ENCODE peak calls at places on chromosomes 11 and 22, in seven cellular contexts. X is esophagus squamous epithelium, W is A549, N is IMR-90, T is body of pancreas, L is H1, P is prostate gland. K is an unnamed sample.
A peak's percentile ranks its signal among the peaks of the same experiment; 100 is the strongest.

GRCh38 chr11:61919841-61920631 is 2.7 kb upstream of the RAB3IL1 start:
- DNase-seq in X (no peak), W (peak; percentile 44), N (no peak), T (no peak), L (no peak), P (no peak), K (no peak)

GRCh38 chr22:35299217-35299716 is 427 bp upstream of the TOM1 start:
- DNase-seq in X (no peak), W (no peak), N (no peak), T (no peak), L (no peak), P (no peak), K (no peak)

GRCh38 chr11:116226731-116227130 is 546.1 kb downstream of the BUD13 start:
- DNase-seq in X (no peak), W (no peak), N (no peak), T (no peak), L (no peak), P (no peak), K (no peak)

GRCh38 chr11:22666700-22667439 is 459 bp downstream of the GAS2 start:
- DNase-seq in X (no peak), W (no peak), N (no peak), T (peak; percentile 79), L (peak; percentile 19), P (peak; percentile 33), K (peak; percentile 56)

GRCh38 chr11:16346975-16347374 is 9.4 kb downstream of the SOX6 start:
- DNase-seq in X (no peak), W (no peak), N (peak; percentile 83), T (no peak), L (no peak), P (no peak), K (no peak)

GRCh38 chr11:44028401-44028800 is 19.4 kb upstream of the ACCSL start:
- DNase-seq in X (no peak), W (no peak), N (no peak), T (no peak), L (no peak), P (no peak), K (no peak)

GRCh38 chr11:61028135-61028729 is 56.8 kb downstream of the CD6 start:
- DNase-seq in X (no peak), W (no peak), N (no peak), T (no peak), L (no peak), P (no peak), K (no peak)

GRCh38 chr11:64196616-64197015 is 9.9 kb upstream of the FERMT3 start:
- DNase-seq in X (no peak), W (no peak), N (no peak), T (no peak), L (no peak), P (no peak), K (no peak)

GRCh38 chr22:44678980-44679647 is 22.9 kb upstream of the PRR5 start:
- DNase-seq in X (no peak), W (no peak), N (no peak), T (no peak), L (no peak), P (no peak), K (no peak)

GRCh38 chr11:118342503-118343161 is at the start of gene CD3D:
- DNase-seq in X (no peak), W (no peak), N (no peak), T (no peak), L (no peak), P (no peak), K (no peak)

GRCh38 chr11:118343981-118344521 is at the start of gene CD3G:
- DNase-seq in X (no peak), W (no peak), N (no peak), T (no peak), L (no peak), P (no peak), K (no peak)

GRCh38 chr11:118341749-118342489 is 586 bp downstream of the CD3D start:
- DNase-seq in X (no peak), W (no peak), N (no peak), T (no peak), L (no peak), P (no peak), K (no peak)

GRCh38 chr11:118340437-118340836 is 2.1 kb downstream of the CD3D start:
- DNase-seq in X (no peak), W (no peak), N (no peak), T (no peak), L (no peak), P (no peak), K (no peak)

GRCh38 chr11:118343248-118343647 is 743 bp upstream of the CD3D start:
- DNase-seq in X (no peak), W (no peak), N (no peak), T (no peak), L (no peak), P (no peak), K (no peak)
- H3K27ac ChIP-seq in X (no peak overlapping the region), W (no peak overlapping the region), N (no peak overlapping the region), T (no peak overlapping the region), L (no peak overlapping the region), P (no peak overlapping the region), K (no peak overlapping the region)

DNA sequence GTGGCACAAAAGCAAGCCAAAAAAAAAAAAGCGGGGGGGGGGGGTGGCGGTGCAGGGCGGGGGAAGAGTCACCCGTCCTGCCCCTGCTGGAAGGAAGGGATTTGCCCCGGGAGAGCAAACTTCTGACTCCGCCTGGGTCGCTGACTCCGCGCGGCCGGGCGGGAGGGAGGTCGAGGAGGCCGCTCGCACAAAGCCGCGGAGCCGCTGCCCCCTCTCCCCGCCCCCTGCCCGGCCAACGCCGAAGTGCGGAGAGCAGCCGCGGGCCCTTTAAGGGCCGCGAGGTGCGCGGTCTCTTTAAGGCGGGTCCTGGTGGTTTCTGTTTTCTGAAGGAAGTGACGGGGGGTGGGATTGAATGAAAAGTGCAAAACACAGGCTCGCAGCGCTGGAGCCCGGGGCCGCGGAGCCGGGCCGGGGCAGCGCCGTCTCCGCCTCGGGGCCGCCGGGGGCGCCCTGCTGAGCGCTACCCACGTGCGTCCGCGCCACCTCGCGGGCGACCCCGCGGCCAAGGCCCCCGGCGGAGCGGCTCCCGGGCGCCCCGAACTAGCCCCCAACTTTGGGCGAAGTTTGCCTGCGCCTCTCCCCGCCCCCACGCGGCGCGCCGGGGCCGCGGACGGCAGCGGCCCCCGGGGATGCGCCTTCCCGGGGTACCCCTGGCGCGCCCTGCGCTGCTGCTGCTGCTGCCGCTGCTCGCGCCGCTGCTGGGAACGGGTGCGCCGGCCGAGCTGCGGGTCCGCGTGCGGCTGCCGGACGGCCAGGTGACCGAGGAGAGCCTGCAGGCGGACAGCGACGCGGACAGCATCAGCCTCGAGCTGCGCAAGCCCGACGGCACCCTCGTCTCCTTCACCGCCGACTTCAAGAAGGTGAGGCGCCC is at the start of gene OAF:
- DNase-seq in X (no peak), W (peak; percentile 51), N (peak; percentile 83), T (peak; percentile 88), L (peak; percentile 58), P (peak; percentile 50), K (peak; percentile 78)
- TF ChIP-seq POLR2A in X (peak; percentile 61), W (no peak), N (peak; percentile 56), T (peak; percentile 37), L (no peak), P (peak; percentile 34), K (no peak)

GRCh38 chr22:39568278-39568981 is 2.1 kb upstream of the CACNA1I start:
- DNase-seq in X (no peak), W (no peak), N (no peak), T (no peak), L (no peak), P (no peak), K (no peak)

GRCh38 chr22:39567135-39567946 is 3.2 kb upstream of the CACNA1I start:
- DNase-seq in X (no peak), W (no peak), N (no peak), T (no peak), L (no peak), P (no peak), K (no peak)

GRCh38 chr22:39562839-39563489 is 7.6 kb upstream of the CACNA1I start:
- DNase-seq in X (no peak), W (no peak), N (no peak), T (no peak), L (no peak), P (no peak), K (no peak)

GRCh38 chr22:39563571-39564428 is 6.8 kb upstream of the CACNA1I start:
- DNase-seq in X (no peak), W (no peak), N (no peak), T (no peak), L (no peak), P (no peak), K (no peak)

DNA sequence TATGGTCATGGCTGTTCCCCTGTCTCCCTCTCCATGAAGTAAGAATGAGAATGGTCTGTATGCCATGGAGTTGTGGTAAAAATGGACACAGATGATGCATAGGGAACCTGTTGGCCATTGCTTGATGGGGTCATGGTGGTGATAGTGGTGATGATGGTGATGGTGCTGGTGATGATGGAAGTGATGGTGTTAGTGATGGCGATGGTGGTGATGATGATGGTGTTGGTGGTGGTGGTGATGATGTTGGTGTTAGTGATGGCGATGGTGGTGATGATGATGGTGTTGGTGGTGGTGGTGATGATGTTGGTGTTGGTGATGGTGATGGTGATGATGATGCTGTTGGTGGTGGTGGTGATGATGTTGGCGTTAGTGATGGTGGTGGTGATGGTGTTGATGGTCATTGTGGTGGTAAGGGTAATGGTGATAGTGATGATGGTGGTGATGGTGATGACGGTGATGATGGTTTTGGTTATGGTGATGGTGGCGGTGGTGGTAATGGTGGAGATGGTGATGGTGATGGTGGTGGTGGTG is 5.1 kb upstream of the CACNA1I start:
- DNase-seq in X (no peak), W (no peak), N (no peak), T (no peak), L (no peak), P (no peak), K (no peak)
- H3K4me1 ChIP-seq in X (no peaks in the 10 kb centered on the region), W (no peaks in the 10 kb centered on the region), N (no peaks in the 10 kb centered on the region), T (no peaks in the 10 kb centered on the region), L (no peaks in the 10 kb centered on the region), P (no peaks in the 10 kb centered on the region), K (no peaks in the 10 kb centered on the region)

DNA sequence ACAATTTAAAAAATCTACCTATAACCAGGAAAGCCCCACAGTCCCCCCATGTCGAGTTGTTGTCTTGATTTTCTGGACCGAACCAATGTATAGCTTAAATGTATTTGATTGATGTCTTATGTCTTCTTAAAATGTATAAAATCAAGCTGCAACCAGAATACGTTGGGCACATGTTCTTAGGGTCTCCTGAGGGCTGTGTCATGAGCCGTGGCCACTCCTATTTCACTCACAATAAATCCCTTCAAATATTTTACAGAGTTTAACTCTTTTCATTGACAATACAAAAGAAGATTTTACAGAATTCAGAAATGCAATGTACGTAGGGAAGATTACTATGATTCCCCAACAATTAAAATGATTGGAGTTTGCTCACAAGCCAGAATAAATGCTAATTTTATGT is 428.7 kb upstream of the RAG2 start:
- DNase-seq in X (no peak), W (no peak), N (no peak), T (no peak), L (no peak), P (no peak), K (no peak)
- H3K27ac ChIP-seq in X (no peak overlapping the region), W (no peak overlapping the region), N (no peak overlapping the region), T (no peak overlapping the region), L (no peak overlapping the region), P (no peak overlapping the region), K (no peak overlapping the region)

DNA sequence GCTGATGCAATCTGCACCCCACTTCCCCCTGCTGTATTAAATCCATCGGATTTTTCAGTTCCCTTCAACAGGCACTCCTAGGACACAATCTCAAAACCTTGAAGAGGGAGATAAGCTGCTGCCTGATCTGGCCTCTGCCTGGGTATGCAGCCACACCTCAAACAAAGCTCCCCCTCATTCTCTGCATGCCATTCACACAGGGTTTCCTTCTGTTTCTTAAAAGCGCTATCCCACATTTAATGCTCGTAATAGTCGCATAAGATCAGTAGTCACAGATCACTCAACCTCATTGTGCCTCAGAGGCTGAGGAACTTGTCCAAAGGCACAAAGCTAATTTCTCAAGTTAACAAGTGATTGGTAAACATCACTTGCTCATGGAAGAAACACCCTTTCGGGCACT is 34.0 kb downstream of the UQCR10 start:
- DNase-seq in X (no peak), W (no peak), N (no peak), T (no peak), L (no peak), P (no peak), K (no peak)
- TF ChIP-seq POLR2A in X (no peak), W (no peak), N (no peak), T (no peak), L (no peak), P (no peak), K (no peak)